ENCODE peak calls at places on chromosomes 3 and 15, in nine cellular contexts. S is dorsolateral prefrontal cortex; R is pancreas; F is lung; E is NCI-H748 treated with DMSO at 0.1 percent for 48 hours; O is NCI-H524 treated with DMSO at 0.1 percent for 48 hours; D is ELR; A is retina; V is effector CD4-positive, alpha-beta T cell. B is an unnamed sample.

GRCh38 chr15:62145015-62145735 is 19.9 kb downstream of the C2CD4B start:
- DNase-seq in S (no peak), R (no peak), F (no peak), E (no peak), O (no peak), D (no peak), A (no peak), V (no peak), B (no peak)

GRCh38 chr15:62059818-62060115 is 480 bp downstream of the VPS13C start:
- DNase-seq in S (peak; percentile 30), R (peak; percentile 38), F (peak; percentile 48), E (peak; percentile 6), O (no peak), D (peak; percentile 72), A (no peak), V (peak; percentile 39), B (peak; percentile 64)

GRCh38 chr3:12462159-12462962 is 21.9 kb upstream of the TSEN2 start:
- DNase-seq in S (no peak), R (no peak), F (no peak), E (no peak), O (no peak), D (no peak), A (no peak), V (no peak), B (no peak)

GRCh38 chr3:151086484-151087456 is 1.3 kb downstream of the MED12L start:
- DNase-seq in S (peak; percentile 38), R (peak; percentile 69), F (peak; percentile 77), E (peak; percentile 49), O (peak; percentile 59), D (peak; percentile 88), A (peak; percentile 95), V (peak; percentile 42), B (peak; percentile 70)

GRCh38 chr3:128794067-128794768 is 68.2 kb downstream of the RAB7A start:
- DNase-seq in S (no peak), R (no peak), F (no peak), E (no peak), O (no peak), D (peak; percentile 89), A (no peak), V (no peak), B (peak; percentile 73)

GRCh38 chr3:38579146-38579545 is 70.3 kb downstream of the SCN5A start:
- DNase-seq in S (no peak), R (peak; percentile 36), F (no peak), E (no peak), O (no peak), D (peak; percentile 4), A (no peak), V (no peak), B (no peak)

GRCh38 chr3:31297899-31298298 is 234.8 kb upstream of the STT3B start:
- DNase-seq in S (no peak), R (no peak), F (no peak), E (no peak), O (no peak), D (no peak), A (no peak), V (no peak), B (no peak)

GRCh38 chr3:28860307-28860706 is 420.6 kb upstream of the RBMS3 start:
- DNase-seq in S (no peak), R (no peak), F (peak; percentile 37), E (no peak), O (no peak), D (no peak), A (no peak), V (no peak), B (no peak)

GRCh38 chr3:143726727-143727126 is 121.5 kb downstream of the SLC9A9 start:
- DNase-seq in S (no peak), R (no peak), F (no peak), E (no peak), O (no peak), D (peak; percentile 3), A (no peak), V (no peak), B (peak; percentile 65)

GRCh38 chr3:37993811-37994638 is 3.4 kb downstream of the VILL start:
- DNase-seq in S (peak; percentile 40), R (peak; percentile 31), F (peak; percentile 79), E (no peak), O (no peak), D (peak; percentile 79), A (peak; percentile 83), V (peak; percentile 38), B (peak; percentile 83)

GRCh38 chr15:65044724-65045481 is at the start of gene SLC51B:
- DNase-seq in S (no peak), R (no peak), F (peak; percentile 60), E (no peak), O (peak; percentile 88), D (no peak), A (peak; percentile 58), V (no peak), B (peak; percentile 84)

GRCh38 chr3:2024037-2024436 is 74.6 kb upstream of the CNTN4 start:
- DNase-seq in S (no peak), R (no peak), F (no peak), E (peak; percentile 9), O (no peak), D (no peak), A (peak; percentile 22), V (no peak), B (no peak)

GRCh38 chr3:113088616-113089015 is 97.8 kb downstream of the GTPBP8 start:
- DNase-seq in S (no peak), R (no peak), F (no peak), E (no peak), O (no peak), D (peak; percentile 32), A (no peak), V (no peak), B (no peak)

GRCh38 chr3:72494076-72495000 is 353.9 kb downstream of the SHQ1 start:
- DNase-seq in S (no peak), R (no peak), F (no peak), E (no peak), O (no peak), D (no peak), A (no peak), V (no peak), B (no peak)

GRCh38 chr15:51342249-51342999 is 969 bp downstream of the GLDN start:
- DNase-seq in S (no peak), R (no peak), F (no peak), E (peak; percentile 17), O (no peak), D (no peak), A (no peak), V (no peak), B (no peak)

GRCh38 chr3:119310052-119310451 is 15.9 kb downstream of the ARHGAP31 start:
- DNase-seq in S (no peak), R (no peak), F (no peak), E (no peak), O (no peak), D (peak; percentile 96), A (peak; percentile 39), V (no peak), B (peak; percentile 98)

GRCh38 chr3:129413687-129414506 is 14.5 kb downstream of the EFCAB12 start:
- DNase-seq in S (no peak), R (no peak), F (no peak), E (no peak), O (no peak), D (peak; percentile 90), A (no peak), V (no peak), B (peak; percentile 82)

GRCh38 chr3:129597087-129597791 is 9.2 kb downstream of the PLXND1 start:
- DNase-seq in S (no peak), R (no peak), F (no peak), E (no peak), O (no peak), D (peak; percentile 46), A (peak; percentile 48), V (no peak), B (no peak)

GRCh38 chr3:189941679-189942078 is 179.0 kb downstream of the P3H2 start:
- DNase-seq in S (no peak), R (peak; percentile 39), F (no peak), E (peak; percentile 1), O (no peak), D (peak; percentile 73), A (no peak), V (no peak), B (peak; percentile 36)

GRCh38 chr15:32952901-32953889 is 235.4 kb downstream of the GREM1 start:
- DNase-seq in S (no peak), R (no peak), F (no peak), E (no peak), O (no peak), D (no peak), A (peak; percentile 40), V (no peak), B (no peak)

GRCh38 chr15:101320501-101321052 is 25.5 kb upstream of the SNRPA1 start:
- DNase-seq in S (no peak), R (no peak), F (peak; percentile 65), E (no peak), O (no peak), D (peak; percentile 51), A (no peak), V (peak; percentile 16), B (peak; percentile 79)

B was measured in HCEC 1CT.